ENCODE peak calls at places on chromosomes 13 and 19, in seven cellular contexts. J, Q, T, I, D, X and R are unnamed samples.

GRCh38 chr13:47499358-47500150 is 501.5 kb downstream of the SUCLA2 start:
- DNase-seq in J (no peak), T (no peak), X (no peak), I (no peak), D (no peak), Q (no peak), R (no peak)

GRCh38 chr13:47726394-47726793 is 274.7 kb downstream of the SUCLA2 start:
- DNase-seq in J (no peak), Q (no peak), I (no peak), T (no peak), D (no peak), X (peak), R (no peak)

GRCh38 chr13:27171244-27171829 is at the start of gene USP12:
- DNase-seq in Q (no peak), T (no peak), J (peak), X (no peak), I (no peak), D (no peak), R (peak)

GRCh38 chr19:55091955-55092354 is 16.3 kb downstream of the EPS8L1 start:
- DNase-seq in Q (no peak), J (no peak), D (no peak), I (peak), T (no peak), X (no peak), R (peak)

GRCh38 chr13:46687810-46688209 is 109.2 kb downstream of the ESD start:
- DNase-seq in I (no peak), D (peak), J (no peak), X (peak), Q (no peak), T (no peak), R (no peak)

GRCh38 chr19:10258080-10258710 is 6.2 kb downstream of the MRPL4 start:
- DNase-seq in D (no peak), J (no peak), I (no peak), X (no peak), T (no peak), Q (no peak), R (no peak)

GRCh38 chr19:30160996-30161655 is 211.1 kb upstream of the ZNF536 start:
- DNase-seq in I (no peak), X (no peak), T (no peak), Q (no peak), J (no peak), D (no peak), R (no peak)

GRCh38 chr19:31296741-31297390 is 52.4 kb downstream of the TSHZ3 start:
- DNase-seq in J (no peak), T (no peak), Q (no peak), D (no peak), I (no peak), X (no peak), R (no peak)

GRCh38 chr19:43425567-43426392 is 11.1 kb downstream of the TEX101 start:
- DNase-seq in D (peak), I (no peak), T (no peak), J (no peak), X (peak), Q (no peak), R (no peak)

GRCh38 chr13:98253526-98253925 is 76.5 kb upstream of the RNF113B start:
- DNase-seq in J (no peak), I (no peak), D (no peak), Q (no peak), X (no peak), T (no peak), R (no peak)

GRCh38 chr13:41842029-41842428 is 118.9 kb downstream of the VWA8 start:
- DNase-seq in I (no peak), D (no peak), X (no peak), J (no peak), T (no peak), Q (no peak), R (no peak)

GRCh38 chr19:342801-343421 is 1.7 kb downstream of the MIER2 start:
- DNase-seq in I (peak), Q (no peak), T (no peak), J (no peak), X (no peak), D (peak), R (no peak)

GRCh38 chr13:30025351-30025750 is 174.9 kb upstream of the UBL3 start:
- DNase-seq in X (no peak), J (no peak), D (no peak), Q (no peak), T (no peak), I (no peak), R (no peak)

GRCh38 chr13:30810261-30810701 is 74.9 kb downstream of the ALOX5AP start:
- DNase-seq in D (no peak), J (no peak), T (no peak), I (no peak), Q (no peak), X (no peak), R (no peak)

GRCh38 chr13:51916419-51916818 is 54.6 kb downstream of the CCDC70 start:
- DNase-seq in J (no peak), Q (no peak), T (no peak), I (no peak), D (no peak), X (no peak), R (no peak)

GRCh38 chr13:90594694-90595093 is 752.8 kb upstream of the MIR17HG start:
- DNase-seq in D (no peak), T (no peak), I (no peak), J (no peak), X (no peak), Q (no peak), R (no peak)

GRCh38 chr19:22427587-22428298 is 5.6 kb upstream of the ZNF98 start:
- DNase-seq in J (no peak), D (no peak), I (no peak), Q (no peak), X (no peak), T (no peak), R (no peak)

GRCh38 chr13:39887424-39887823 is 232.0 kb downstream of the COG6 start:
- DNase-seq in I (no peak), X (no peak), Q (no peak), T (no peak), J (no peak), D (no peak), R (no peak)

GRCh38 chr13:44660050-44660449 is 83.9 kb upstream of the TSC22D1 start:
- DNase-seq in I (no peak), J (no peak), Q (no peak), X (peak), T (no peak), D (no peak), R (no peak)

GRCh38 chr13:113973218-113974164 is at the start of gene C13orf46:
- DNase-seq in Q (no peak), I (peak), D (no peak), J (no peak), T (no peak), X (no peak), R (no peak)

GRCh38 chr13:43265028-43265427 is 241.6 kb downstream of the DNAJC15 start:
- DNase-seq in T (no peak), D (no peak), Q (no peak), X (no peak), J (no peak), I (no peak), R (no peak)

GRCh38 chr13:112697756-112698655 is 8.2 kb downstream of the ATP11A start:
- DNase-seq in J (no peak), X (no peak), D (no peak), I (no peak), T (no peak), Q (no peak), R (no peak)

GRCh38 chr13:113724780-113725315 is 34.2 kb upstream of the TMEM255B start:
- DNase-seq in J (peak), D (peak), T (peak), Q (peak), I (peak), X (peak), R (peak)

GRCh38 chr13:46160474-46161066 is 21.4 kb downstream of the LCP1 start:
- DNase-seq in X (peak), I (no peak), D (no peak), T (no peak), Q (no peak), J (no peak), R (peak)

GRCh38 chr13:24865158-24865557 is 101.2 kb downstream of the RNF17 start:
- DNase-seq in D (no peak), Q (no peak), J (no peak), X (no peak), T (no peak), I (no peak), R (no peak)

GRCh38 chr13:113758651-113759524 is at the start of gene TMEM255B:
- DNase-seq in Q (peak), I (peak), J (peak), X (peak), D (peak), T (peak), R (peak)

GRCh38 chr19:37055330-37055729 is 22.9 kb upstream of the ZNF420 start:
- DNase-seq in I (no peak), X (no peak), T (no peak), J (no peak), D (no peak), Q (no peak), R (no peak)

GRCh38 chr13:57629391-57629804 is 2.1 kb upstream of the PCDH17 start:
- DNase-seq in X (peak), T (no peak), Q (no peak), J (peak), D (peak), I (no peak), R (peak)

GRCh38 chr19:42762782-42763181 is 2.7 kb downstream of the PSG8 start:
- DNase-seq in D (no peak), Q (no peak), I (no peak), J (no peak), T (no peak), X (no peak), R (no peak)

GRCh38 chr13:73096173-73097117 is 37.6 kb downstream of the KLF5 start:
- DNase-seq in T (no peak), J (no peak), X (no peak), D (no peak), Q (no peak), I (no peak), R (no peak)

GRCh38 chr19:45496349-45496953 is 396 bp downstream of the RTN2 start:
- DNase-seq in I (peak), T (no peak), Q (no peak), X (peak), D (no peak), J (peak), R (peak)

GRCh38 chr13:65985632-65986031 is 1244.5 kb downstream of the PCDH9 start:
- DNase-seq in Q (no peak), X (no peak), D (no peak), J (no peak), T (no peak), I (no peak), R (no peak)

GRCh38 chr19:6556480-6556879 is 25.7 kb downstream of the TNFSF9 start:
- DNase-seq in J (no peak), X (no peak), I (no peak), D (no peak), Q (no peak), T (no peak), R (no peak)

GRCh38 chr13:113853518-113854237 is 10.2 kb downstream of the GAS6 start:
- DNase-seq in X (no peak), J (no peak), D (no peak), I (no peak), Q (no peak), T (no peak), R (no peak)

GRCh38 chr13:75365724-75366173 is 116.2 kb downstream of the TBC1D4 start:
- DNase-seq in I (no peak), T (no peak), D (no peak), X (peak), J (no peak), Q (no peak), R (no peak)